ENCODE peak calls at places on chromosomes 5 and 9, in six cellular contexts. One of them, this sample, is unnamed.

GRCh38 chr9:97109194-97109811 is 70.4 kb upstream of the CTSV start:
- DNase-seq in T-helper 2 cell: no peak
- DNase-seq in NCI-H2081: peak
- DNase-seq in body of pancreas: peak
- DNase-seq in naive B cell: no peak
- DNase-seq in epithelial cell of prostate: peak
- DNase-seq in this sample: no peak

GRCh38 chr5:1799110-1799601 is 481 bp downstream of the MRPL36 start:
- DNase-seq in T-helper 2 cell: peak
- DNase-seq in NCI-H2081: no peak
- DNase-seq in epithelial cell of prostate: no peak
- DNase-seq in naive B cell: no peak
- DNase-seq in body of pancreas: peak
- DNase-seq in this sample: no peak

GRCh38 chr5:138018844-138019243 is 14.0 kb downstream of the FAM13B start:
- DNase-seq in naive B cell: no peak
- DNase-seq in NCI-H2081: no peak
- DNase-seq in epithelial cell of prostate: no peak
- DNase-seq in T-helper 2 cell: no peak
- DNase-seq in body of pancreas: no peak
- DNase-seq in this sample: no peak

GRCh38 chr5:96293966-96294886 is 138.8 kb downstream of the PCSK1 start:
- DNase-seq in naive B cell: no peak
- DNase-seq in NCI-H2081: no peak
- DNase-seq in T-helper 2 cell: no peak
- DNase-seq in epithelial cell of prostate: no peak
- DNase-seq in body of pancreas: peak
- DNase-seq in this sample: no peak

GRCh38 chr9:23537192-23538059 is 288.6 kb downstream of the ELAVL2 start:
- DNase-seq in epithelial cell of prostate: no peak
- DNase-seq in NCI-H2081: no peak
- DNase-seq in naive B cell: no peak
- DNase-seq in body of pancreas: no peak
- DNase-seq in T-helper 2 cell: no peak
- DNase-seq in this sample: no peak

GRCh38 chr9:37956904-37957663 is 53.2 kb upstream of the SLC25A51 start:
- DNase-seq in epithelial cell of prostate: no peak
- DNase-seq in T-helper 2 cell: no peak
- DNase-seq in body of pancreas: peak
- DNase-seq in naive B cell: no peak
- DNase-seq in NCI-H2081: no peak
- DNase-seq in this sample: no peak

GRCh38 chr5:93307557-93307956 is 273.5 kb downstream of the NR2F1-AS1 start:
- DNase-seq in NCI-H2081: no peak
- DNase-seq in body of pancreas: no peak
- DNase-seq in T-helper 2 cell: no peak
- DNase-seq in epithelial cell of prostate: peak
- DNase-seq in naive B cell: no peak
- DNase-seq in this sample: no peak

GRCh38 chr5:137281201-137281600 is 217.9 kb downstream of the SPOCK1 start:
- DNase-seq in NCI-H2081: no peak
- DNase-seq in epithelial cell of prostate: no peak
- DNase-seq in naive B cell: no peak
- DNase-seq in body of pancreas: no peak
- DNase-seq in T-helper 2 cell: no peak
- DNase-seq in this sample: no peak

GRCh38 chr9:96617439-96618185 is 2.0 kb downstream of the CDC14B start:
- DNase-seq in T-helper 2 cell: no peak
- DNase-seq in epithelial cell of prostate: no peak
- DNase-seq in body of pancreas: peak
- DNase-seq in NCI-H2081: no peak
- DNase-seq in naive B cell: no peak
- DNase-seq in this sample: no peak

GRCh38 chr9:16312116-16312515 is 558.4 kb downstream of the BNC2 start:
- DNase-seq in body of pancreas: no peak
- DNase-seq in NCI-H2081: no peak
- DNase-seq in T-helper 2 cell: no peak
- DNase-seq in naive B cell: no peak
- DNase-seq in epithelial cell of prostate: no peak
- DNase-seq in this sample: no peak

GRCh38 chr9:134313470-134313869 is 12.8 kb upstream of the RXRA start:
- DNase-seq in naive B cell: no peak
- DNase-seq in T-helper 2 cell: no peak
- DNase-seq in NCI-H2081: no peak
- DNase-seq in epithelial cell of prostate: no peak
- DNase-seq in body of pancreas: peak
- DNase-seq in this sample: no peak

GRCh38 chr9:110626109-110626829 is 42.3 kb upstream of the MUSK start:
- DNase-seq in body of pancreas: no peak
- DNase-seq in NCI-H2081: no peak
- DNase-seq in naive B cell: no peak
- DNase-seq in T-helper 2 cell: no peak
- DNase-seq in epithelial cell of prostate: no peak
- DNase-seq in this sample: no peak

GRCh38 chr9:110050925-110051355 is 157.0 kb downstream of the C9orf152 start:
- DNase-seq in epithelial cell of prostate: peak
- DNase-seq in body of pancreas: no peak
- DNase-seq in naive B cell: peak
- DNase-seq in T-helper 2 cell: no peak
- DNase-seq in NCI-H2081: no peak
- DNase-seq in this sample: peak

GRCh38 chr5:2329741-2330140 is 421.7 kb downstream of the IRX2 start:
- DNase-seq in T-helper 2 cell: no peak
- DNase-seq in naive B cell: no peak
- DNase-seq in epithelial cell of prostate: no peak
- DNase-seq in body of pancreas: no peak
- DNase-seq in NCI-H2081: no peak
- DNase-seq in this sample: no peak

GRCh38 chr5:10264569-10264968 is 14.5 kb downstream of the CCT5 start:
- DNase-seq in naive B cell: no peak
- DNase-seq in epithelial cell of prostate: no peak
- DNase-seq in body of pancreas: no peak
- DNase-seq in NCI-H2081: no peak
- DNase-seq in T-helper 2 cell: no peak
- DNase-seq in this sample: no peak

GRCh38 chr9:99134893-99135341 is 30.0 kb downstream of the TGFBR1 start:
- DNase-seq in NCI-H2081: no peak
- DNase-seq in epithelial cell of prostate: no peak
- DNase-seq in body of pancreas: no peak
- DNase-seq in T-helper 2 cell: no peak
- DNase-seq in naive B cell: no peak
- DNase-seq in this sample: no peak

GRCh38 chr9:89786650-89787049 is 181.8 kb downstream of the GADD45G start:
- DNase-seq in body of pancreas: peak
- DNase-seq in naive B cell: no peak
- DNase-seq in NCI-H2081: no peak
- DNase-seq in T-helper 2 cell: no peak
- DNase-seq in epithelial cell of prostate: no peak
- DNase-seq in this sample: peak

GRCh38 chr5:164962302-164962961 is 1457.0 kb downstream of the MAT2B start:
- DNase-seq in epithelial cell of prostate: no peak
- DNase-seq in naive B cell: no peak
- DNase-seq in body of pancreas: no peak
- DNase-seq in NCI-H2081: no peak
- DNase-seq in T-helper 2 cell: no peak
- DNase-seq in this sample: no peak

GRCh38 chr9:113895526-113895925 is 19.4 kb downstream of the ZNF618 start:
- DNase-seq in NCI-H2081: peak
- DNase-seq in body of pancreas: no peak
- DNase-seq in T-helper 2 cell: no peak
- DNase-seq in epithelial cell of prostate: no peak
- DNase-seq in naive B cell: no peak
- DNase-seq in this sample: no peak

GRCh38 chr9:129406278-129407225 is 214.3 kb downstream of the C9orf50 start:
- DNase-seq in naive B cell: no peak
- DNase-seq in epithelial cell of prostate: no peak
- DNase-seq in T-helper 2 cell: no peak
- DNase-seq in body of pancreas: no peak
- DNase-seq in NCI-H2081: no peak
- DNase-seq in this sample: no peak

GRCh38 chr9:107848598-107848997 is 359.0 kb upstream of the KLF4 start:
- DNase-seq in epithelial cell of prostate: no peak
- DNase-seq in naive B cell: no peak
- DNase-seq in body of pancreas: no peak
- DNase-seq in NCI-H2081: no peak
- DNase-seq in T-helper 2 cell: no peak
- DNase-seq in this sample: no peak

GRCh38 chr9:105681724-105682123 is 12.6 kb upstream of the TMEM38B start:
- DNase-seq in NCI-H2081: no peak
- DNase-seq in naive B cell: no peak
- DNase-seq in T-helper 2 cell: no peak
- DNase-seq in body of pancreas: no peak
- DNase-seq in epithelial cell of prostate: peak
- DNase-seq in this sample: no peak

GRCh38 chr5:1297243-1297642 is 2.4 kb upstream of the TERT start:
- DNase-seq in naive B cell: no peak
- DNase-seq in T-helper 2 cell: no peak
- DNase-seq in NCI-H2081: no peak
- DNase-seq in body of pancreas: no peak
- DNase-seq in epithelial cell of prostate: no peak
- DNase-seq in this sample: no peak

GRCh38 chr5:96795626-96796025 is 12.1 kb downstream of the ERAP1 start:
- DNase-seq in T-helper 2 cell: no peak
- DNase-seq in epithelial cell of prostate: no peak
- DNase-seq in body of pancreas: no peak
- DNase-seq in NCI-H2081: no peak
- DNase-seq in naive B cell: no peak
- DNase-seq in this sample: no peak

GRCh38 chr9:131276107-131276888 is at the start of gene FAM78A:
- DNase-seq in naive B cell: peak
- DNase-seq in epithelial cell of prostate: no peak
- DNase-seq in NCI-H2081: no peak
- DNase-seq in T-helper 2 cell: no peak
- DNase-seq in body of pancreas: peak
- DNase-seq in this sample: peak

GRCh38 chr9:121930970-121931369 is 162.1 kb downstream of the TTLL11 start:
- DNase-seq in body of pancreas: no peak
- DNase-seq in epithelial cell of prostate: no peak
- DNase-seq in NCI-H2081: no peak
- DNase-seq in naive B cell: no peak
- DNase-seq in T-helper 2 cell: no peak
- DNase-seq in this sample: no peak

GRCh38 chr9:116870566-116870965 is 183.5 kb downstream of the TRIM32 start:
- DNase-seq in naive B cell: no peak
- DNase-seq in body of pancreas: peak
- DNase-seq in epithelial cell of prostate: peak
- DNase-seq in NCI-H2081: no peak
- DNase-seq in T-helper 2 cell: no peak
- DNase-seq in this sample: no peak

GRCh38 chr5:66333192-66333591 is 189.1 kb downstream of the SREK1 start:
- DNase-seq in NCI-H2081: no peak
- DNase-seq in epithelial cell of prostate: no peak
- DNase-seq in T-helper 2 cell: no peak
- DNase-seq in naive B cell: no peak
- DNase-seq in body of pancreas: no peak
- DNase-seq in this sample: no peak

GRCh38 chr9:114653556-114654159 is 3.9 kb downstream of the TEX53 start:
- DNase-seq in body of pancreas: peak
- DNase-seq in epithelial cell of prostate: no peak
- DNase-seq in NCI-H2081: peak
- DNase-seq in naive B cell: peak
- DNase-seq in T-helper 2 cell: peak
- DNase-seq in this sample: peak

GRCh38 chr9:133714606-133715294 is 23.4 kb downstream of the SARDH start:
- DNase-seq in epithelial cell of prostate: no peak
- DNase-seq in naive B cell: no peak
- DNase-seq in NCI-H2081: no peak
- DNase-seq in body of pancreas: no peak
- DNase-seq in T-helper 2 cell: no peak
- DNase-seq in this sample: no peak

GRCh38 chr5:7856855-7857254 is 5.9 kb upstream of the CFAP90 start:
- DNase-seq in epithelial cell of prostate: no peak
- DNase-seq in T-helper 2 cell: no peak
- DNase-seq in NCI-H2081: peak
- DNase-seq in body of pancreas: peak
- DNase-seq in naive B cell: no peak
- DNase-seq in this sample: no peak

GRCh38 chr5:83370957-83371356 is 100.6 kb upstream of the VCAN start:
- DNase-seq in body of pancreas: no peak
- DNase-seq in NCI-H2081: no peak
- DNase-seq in naive B cell: no peak
- DNase-seq in T-helper 2 cell: no peak
- DNase-seq in epithelial cell of prostate: no peak
- DNase-seq in this sample: no peak

GRCh38 chr5:137453476-137454080 is 45.5 kb downstream of the SPOCK1 start:
- DNase-seq in epithelial cell of prostate: no peak
- DNase-seq in T-helper 2 cell: no peak
- DNase-seq in body of pancreas: no peak
- DNase-seq in NCI-H2081: no peak
- DNase-seq in naive B cell: no peak
- DNase-seq in this sample: no peak

GRCh38 chr9:126703330-126704156 is 89.8 kb downstream of the LMX1B start:
- DNase-seq in epithelial cell of prostate: no peak
- DNase-seq in T-helper 2 cell: no peak
- DNase-seq in body of pancreas: no peak
- DNase-seq in naive B cell: no peak
- DNase-seq in NCI-H2081: no peak
- DNase-seq in this sample: no peak

GRCh38 chr5:7876867-7877266 is 7.9 kb downstream of the MTRR start:
- DNase-seq in epithelial cell of prostate: peak
- DNase-seq in body of pancreas: no peak
- DNase-seq in NCI-H2081: no peak
- DNase-seq in naive B cell: no peak
- DNase-seq in T-helper 2 cell: no peak
- DNase-seq in this sample: no peak

GRCh38 chr9:77819672-77820071 is 171.6 kb upstream of the GNA14 start:
- DNase-seq in T-helper 2 cell: no peak
- DNase-seq in naive B cell: no peak
- DNase-seq in NCI-H2081: no peak
- DNase-seq in body of pancreas: no peak
- DNase-seq in epithelial cell of prostate: no peak
- DNase-seq in this sample: no peak

GRCh38 chr5:60521379-60522298 is 178.3 kb downstream of the DEPDC1B start:
- DNase-seq in naive B cell: peak
- DNase-seq in NCI-H2081: no peak
- DNase-seq in epithelial cell of prostate: no peak
- DNase-seq in T-helper 2 cell: no peak
- DNase-seq in body of pancreas: no peak
- DNase-seq in this sample: no peak

GRCh38 chr5:173010547-173011464 is 27.2 kb downstream of the ATP6V0E1 start:
- DNase-seq in NCI-H2081: no peak
- DNase-seq in body of pancreas: peak
- DNase-seq in naive B cell: no peak
- DNase-seq in epithelial cell of prostate: no peak
- DNase-seq in T-helper 2 cell: no peak
- DNase-seq in this sample: peak

GRCh38 chr5:172509405-172509781 is 55.1 kb upstream of the SH3PXD2B start:
- DNase-seq in T-helper 2 cell: no peak
- DNase-seq in body of pancreas: no peak
- DNase-seq in NCI-H2081: no peak
- DNase-seq in naive B cell: no peak
- DNase-seq in epithelial cell of prostate: no peak
- DNase-seq in this sample: peak

GRCh38 chr9:33170464-33171156 is 3.5 kb upstream of the B4GALT1 start:
- DNase-seq in naive B cell: no peak
- DNase-seq in epithelial cell of prostate: no peak
- DNase-seq in NCI-H2081: peak
- DNase-seq in body of pancreas: peak
- DNase-seq in T-helper 2 cell: no peak
- DNase-seq in this sample: peak